ENCODE peak calls at places on chromosomes 3 and 15, in six cellular contexts. One of them, this sample, is unnamed.

GRCh38 chr3:98784666-98785600 is 21.8 kb downstream of the ST3GAL6 start:
- DNase-seq in psoas muscle: no peak
- DNase-seq in activated T-cell treated with anti-CD3 and anti-CD28 coated beads for 24 hours: no peak
- DNase-seq in ELR: peak; percentile 79
- DNase-seq in stimulated activated CD4-positive, alpha-beta T cell treated with anti-CD3 and anti-CD28 coated beads, TNF-alpha, amount 100 ng/mL, for 24 hours: no peak
- DNase-seq in lower leg skin: no peak
- DNase-seq in this sample: no peak

GRCh38 chr3:111547645-111548044 is 5.6 kb downstream of the CD96 start:
- DNase-seq in lower leg skin: no peak
- DNase-seq in stimulated activated CD4-positive, alpha-beta T cell treated with anti-CD3 and anti-CD28 coated beads, TNF-alpha, amount 100 ng/mL, for 24 hours: no peak
- DNase-seq in ELR: no peak
- DNase-seq in psoas muscle: no peak
- DNase-seq in activated T-cell treated with anti-CD3 and anti-CD28 coated beads for 24 hours: no peak
- DNase-seq in this sample: no peak

GRCh38 chr15:72445426-72445825 is 28.7 kb upstream of the ARIH1 start:
- DNase-seq in lower leg skin: no peak
- DNase-seq in activated T-cell treated with anti-CD3 and anti-CD28 coated beads for 24 hours: no peak
- DNase-seq in psoas muscle: no peak
- DNase-seq in stimulated activated CD4-positive, alpha-beta T cell treated with anti-CD3 and anti-CD28 coated beads, TNF-alpha, amount 100 ng/mL, for 24 hours: no peak
- DNase-seq in ELR: no peak
- DNase-seq in this sample: no peak

GRCh38 chr3:55090310-55090709 is 162.5 kb upstream of the LRTM1 start:
- DNase-seq in ELR: no peak
- DNase-seq in lower leg skin: no peak
- DNase-seq in activated T-cell treated with anti-CD3 and anti-CD28 coated beads for 24 hours: no peak
- DNase-seq in stimulated activated CD4-positive, alpha-beta T cell treated with anti-CD3 and anti-CD28 coated beads, TNF-alpha, amount 100 ng/mL, for 24 hours: no peak
- DNase-seq in psoas muscle: no peak
- DNase-seq in this sample: no peak

GRCh38 chr15:52680756-52681155 is 1.6 kb upstream of the ATOSA start:
- DNase-seq in ELR: no peak
- DNase-seq in psoas muscle: no peak
- DNase-seq in activated T-cell treated with anti-CD3 and anti-CD28 coated beads for 24 hours: no peak
- DNase-seq in stimulated activated CD4-positive, alpha-beta T cell treated with anti-CD3 and anti-CD28 coated beads, TNF-alpha, amount 100 ng/mL, for 24 hours: no peak
- DNase-seq in lower leg skin: no peak
- DNase-seq in this sample: no peak

GRCh38 chr15:50997371-50998051 is 89.0 kb downstream of the AP4E1 start:
- DNase-seq in stimulated activated CD4-positive, alpha-beta T cell treated with anti-CD3 and anti-CD28 coated beads, TNF-alpha, amount 100 ng/mL, for 24 hours: no peak
- DNase-seq in lower leg skin: no peak
- DNase-seq in activated T-cell treated with anti-CD3 and anti-CD28 coated beads for 24 hours: no peak
- DNase-seq in ELR: no peak
- DNase-seq in psoas muscle: no peak
- DNase-seq in this sample: no peak

GRCh38 chr3:111724694-111725093 is 129.5 kb upstream of the ZBED2 start:
- DNase-seq in activated T-cell treated with anti-CD3 and anti-CD28 coated beads for 24 hours: no peak
- DNase-seq in lower leg skin: no peak
- DNase-seq in psoas muscle: no peak
- DNase-seq in ELR: no peak
- DNase-seq in stimulated activated CD4-positive, alpha-beta T cell treated with anti-CD3 and anti-CD28 coated beads, TNF-alpha, amount 100 ng/mL, for 24 hours: no peak
- DNase-seq in this sample: no peak

GRCh38 chr3:36540898-36541518 is 160.7 kb downstream of the STAC start:
- DNase-seq in activated T-cell treated with anti-CD3 and anti-CD28 coated beads for 24 hours: no peak
- DNase-seq in psoas muscle: no peak
- DNase-seq in lower leg skin: no peak
- DNase-seq in ELR: peak; percentile 46
- DNase-seq in stimulated activated CD4-positive, alpha-beta T cell treated with anti-CD3 and anti-CD28 coated beads, TNF-alpha, amount 100 ng/mL, for 24 hours: no peak
- DNase-seq in this sample: no peak

GRCh38 chr15:84821501-84822021 is 4.4 kb downstream of the ALPK3 start:
- DNase-seq in ELR: no peak
- DNase-seq in psoas muscle: no peak
- DNase-seq in lower leg skin: no peak
- DNase-seq in activated T-cell treated with anti-CD3 and anti-CD28 coated beads for 24 hours: no peak
- DNase-seq in stimulated activated CD4-positive, alpha-beta T cell treated with anti-CD3 and anti-CD28 coated beads, TNF-alpha, amount 100 ng/mL, for 24 hours: no peak
- DNase-seq in this sample: no peak

GRCh38 chr3:43294975-43295374 is 8.6 kb downstream of the SNRK start:
- DNase-seq in stimulated activated CD4-positive, alpha-beta T cell treated with anti-CD3 and anti-CD28 coated beads, TNF-alpha, amount 100 ng/mL, for 24 hours: no peak
- DNase-seq in lower leg skin: no peak
- DNase-seq in activated T-cell treated with anti-CD3 and anti-CD28 coated beads for 24 hours: no peak
- DNase-seq in psoas muscle: no peak
- DNase-seq in ELR: no peak
- DNase-seq in this sample: no peak

GRCh38 chr3:105228696-105229095 is 138.0 kb upstream of the ALCAM start:
- DNase-seq in activated T-cell treated with anti-CD3 and anti-CD28 coated beads for 24 hours: no peak
- DNase-seq in lower leg skin: no peak
- DNase-seq in stimulated activated CD4-positive, alpha-beta T cell treated with anti-CD3 and anti-CD28 coated beads, TNF-alpha, amount 100 ng/mL, for 24 hours: no peak
- DNase-seq in psoas muscle: no peak
- DNase-seq in ELR: peak; percentile 16
- DNase-seq in this sample: no peak

GRCh38 chr15:37109952-37110630 is 9.7 kb upstream of the MEIS2 start:
- DNase-seq in ELR: no peak
- DNase-seq in activated T-cell treated with anti-CD3 and anti-CD28 coated beads for 24 hours: no peak
- DNase-seq in psoas muscle: peak; percentile 51
- DNase-seq in stimulated activated CD4-positive, alpha-beta T cell treated with anti-CD3 and anti-CD28 coated beads, TNF-alpha, amount 100 ng/mL, for 24 hours: no peak
- DNase-seq in lower leg skin: no peak
- DNase-seq in this sample: no peak

GRCh38 chr3:178082508-178082907 is 453.7 kb upstream of the KCNMB2 start:
- DNase-seq in lower leg skin: no peak
- DNase-seq in psoas muscle: no peak
- DNase-seq in activated T-cell treated with anti-CD3 and anti-CD28 coated beads for 24 hours: no peak
- DNase-seq in ELR: no peak
- DNase-seq in stimulated activated CD4-positive, alpha-beta T cell treated with anti-CD3 and anti-CD28 coated beads, TNF-alpha, amount 100 ng/mL, for 24 hours: no peak
- DNase-seq in this sample: no peak

GRCh38 chr15:67067161-67067853 is 1.9 kb downstream of the SMAD3 start:
- DNase-seq in psoas muscle: no peak
- DNase-seq in activated T-cell treated with anti-CD3 and anti-CD28 coated beads for 24 hours: no peak
- DNase-seq in ELR: peak; percentile 61
- DNase-seq in lower leg skin: no peak
- DNase-seq in stimulated activated CD4-positive, alpha-beta T cell treated with anti-CD3 and anti-CD28 coated beads, TNF-alpha, amount 100 ng/mL, for 24 hours: no peak
- DNase-seq in this sample: no peak

GRCh38 chr15:82933576-82933975 is 18.9 kb downstream of the HOMER2 start:
- DNase-seq in psoas muscle: no peak
- DNase-seq in ELR: no peak
- DNase-seq in activated T-cell treated with anti-CD3 and anti-CD28 coated beads for 24 hours: no peak
- DNase-seq in lower leg skin: no peak
- DNase-seq in stimulated activated CD4-positive, alpha-beta T cell treated with anti-CD3 and anti-CD28 coated beads, TNF-alpha, amount 100 ng/mL, for 24 hours: no peak
- DNase-seq in this sample: no peak

GRCh38 chr3:197592361-197593045 is 36.7 kb upstream of the BDH1 start:
- DNase-seq in stimulated activated CD4-positive, alpha-beta T cell treated with anti-CD3 and anti-CD28 coated beads, TNF-alpha, amount 100 ng/mL, for 24 hours: no peak
- DNase-seq in lower leg skin: no peak
- DNase-seq in ELR: no peak
- DNase-seq in psoas muscle: no peak
- DNase-seq in activated T-cell treated with anti-CD3 and anti-CD28 coated beads for 24 hours: no peak
- DNase-seq in this sample: no peak

This sample was measured in thoracic aorta.